ENCODE peak calls at places on chromosomes 11 and 22, in ten cellular contexts. N is left ventricle myocardium inferior; G is hepatocyte; V is CD8-positive, alpha-beta memory T cell; K is body of pancreas; S is lower lobe of right lung; U is Peyer's patch; O is GM23248; F is Karpas-422; L is mesenchymal stem cell. I is an unnamed sample. For H3K9me3, the result is how much of the 10 kb centered on the place peaks cover.

GRCh38 chr11:119189393-119189792 is 4.1 kb downstream of the NHERF4 start:
- DNase-seq in V (no peak), U (peak), N (no peak), L (no peak), O (no peak), K (no peak), S (peak), F (no peak), G (no peak), I (no peak)

GRCh38 chr22:47200273-47201051 is 438.0 kb downstream of the TBC1D22A start:
- DNase-seq in U (no peak), S (no peak), V (no peak), F (no peak), N (no peak), O (peak), K (peak), G (no peak), L (no peak), I (no peak)

GRCh38 chr11:10095412-10096207 is 198.4 kb downstream of the SBF2 start:
- DNase-seq in F (no peak), O (no peak), S (no peak), N (no peak), V (no peak), U (no peak), G (no peak), K (no peak), L (no peak), I (no peak)

GRCh38 chr11:45278721-45279120 is 7.4 kb downstream of the SYT13 start:
- DNase-seq in K (no peak), V (no peak), U (no peak), N (no peak), F (no peak), O (peak), L (peak), G (no peak), S (no peak), I (no peak)

GRCh38 chr22:45831394-45831793 is 145.6 kb downstream of the WNT7B start:
- DNase-seq in F (peak), K (no peak), U (no peak), V (no peak), L (no peak), N (no peak), S (no peak), O (peak), G (no peak), I (no peak)

GRCh38 chr11:102276302-102277182 is 40.7 kb upstream of the BIRC3 start:
- DNase-seq in U (no peak), V (no peak), F (no peak), L (no peak), K (no peak), S (no peak), O (peak), N (no peak), G (peak), I (no peak)

GRCh38 chr11:115961168-115962003 is 457.2 kb upstream of the CADM1 start:
- DNase-seq in K (no peak), L (no peak), O (no peak), V (no peak), F (no peak), N (no peak), U (no peak), G (peak), S (no peak), I (no peak)

GRCh38 chr11:46659908-46660307 is 40.5 kb downstream of the ARHGAP1 start:
- DNase-seq in N (no peak), K (no peak), S (no peak), V (no peak), F (no peak), L (peak), O (peak), U (no peak), G (no peak), I (no peak)

GRCh38 chr11:85661972-85662664 is 2.8 kb downstream of the CREBZF start:
- DNase-seq in O (peak), G (no peak), S (no peak), U (no peak), F (no peak), L (no peak), V (no peak), K (no peak), N (no peak), I (no peak)

GRCh38 chr11:115720537-115721308 is 216.5 kb upstream of the CADM1 start:
- DNase-seq in U (no peak), S (no peak), F (no peak), O (no peak), K (peak), V (no peak), G (no peak), L (no peak), N (no peak), I (no peak)

GRCh38 chr11:79242616-79243015 is 198.2 kb downstream of the TENM4 start:
- DNase-seq in L (no peak), K (no peak), N (no peak), U (no peak), G (no peak), S (no peak), O (no peak), V (no peak), F (no peak), I (no peak)

GRCh38 chr22:19079691-19080090 is 42.5 kb downstream of the DGCR2 start:
- DNase-seq in K (no peak), S (no peak), O (no peak), L (no peak), F (no peak), V (no peak), N (no peak), G (no peak), U (no peak), I (no peak)

GRCh38 chr11:14015711-14016110 is 53.2 kb downstream of the SPON1 start:
- DNase-seq in O (peak), N (no peak), F (no peak), S (no peak), K (peak), L (peak), U (no peak), V (no peak), G (peak), I (peak)

GRCh38 chr11:69051381-69052342 is 2.9 kb downstream of the TPCN2 start:
- DNase-seq in N (no peak), G (no peak), V (no peak), F (peak), L (no peak), U (no peak), O (peak), K (no peak), S (no peak), I (no peak)

GRCh38 chr11:69048718-69049489 is at the start of gene TPCN2:
- DNase-seq in O (peak), L (peak), K (peak), F (peak), N (peak), V (peak), S (peak), U (peak), G (peak), I (peak)

GRCh38 chr11:69049490-69049867 is 747 bp downstream of the TPCN2 start:
- DNase-seq in S (peak), G (no peak), V (no peak), N (no peak), K (peak), F (peak), L (no peak), U (no peak), O (no peak), I (no peak)

GRCh38 chr11:69052343-69053168 is 3.8 kb downstream of the TPCN2 start:
- DNase-seq in V (no peak), N (no peak), L (no peak), F (peak), S (no peak), G (no peak), U (no peak), O (no peak), K (no peak), I (no peak)

DNA sequence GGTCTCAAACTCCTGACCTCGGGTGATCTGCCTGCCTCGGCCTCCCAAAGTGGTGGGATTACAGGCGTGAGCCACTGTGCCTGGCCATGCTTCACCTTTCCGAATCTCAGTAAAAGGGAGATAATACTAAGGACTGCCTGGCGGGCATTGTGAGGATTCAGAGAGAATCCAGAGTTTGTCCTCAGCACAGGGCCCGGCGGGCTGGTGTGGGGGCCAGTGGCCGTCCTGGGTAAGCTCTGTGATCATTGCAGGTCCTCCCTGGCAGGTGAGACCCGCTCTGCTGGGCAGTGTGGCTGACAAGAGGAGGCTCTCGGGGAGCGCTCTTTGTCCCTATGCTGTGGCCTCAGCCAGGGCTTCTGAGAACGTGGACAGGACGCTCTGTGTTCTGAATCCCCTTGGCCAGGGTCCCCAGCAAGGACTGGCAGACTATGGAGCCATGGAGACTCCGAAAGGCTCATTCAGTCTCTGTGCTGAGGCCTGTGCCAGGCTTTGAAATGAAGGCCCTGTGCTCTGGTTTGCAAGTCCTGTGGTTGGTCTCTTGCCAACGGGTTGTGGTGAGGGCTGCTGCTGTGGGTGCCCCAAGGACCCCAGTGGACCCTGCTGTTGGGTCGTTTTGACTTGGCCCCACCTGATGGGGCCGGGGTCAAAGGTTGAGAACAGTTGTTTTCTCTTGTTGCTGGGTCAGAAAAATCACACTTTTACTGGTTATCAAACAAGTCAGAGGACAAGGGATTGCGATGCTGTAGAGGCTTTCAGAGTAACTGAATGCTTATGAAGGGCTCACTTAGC is 2.1 kb downstream of the TPCN2 start:
- DNase-seq in L (no peak), K (no peak), U (no peak), O (no peak), G (no peak), S (no peak), F (peak), V (no peak), N (no peak), I (no peak)
- H3K27ac ChIP-seq in L (no peak), K (no peak), U (peak), O (no peak), G (peak), S (no peak), F (peak), V (no peak), N (peak), I (no peak)

DNA sequence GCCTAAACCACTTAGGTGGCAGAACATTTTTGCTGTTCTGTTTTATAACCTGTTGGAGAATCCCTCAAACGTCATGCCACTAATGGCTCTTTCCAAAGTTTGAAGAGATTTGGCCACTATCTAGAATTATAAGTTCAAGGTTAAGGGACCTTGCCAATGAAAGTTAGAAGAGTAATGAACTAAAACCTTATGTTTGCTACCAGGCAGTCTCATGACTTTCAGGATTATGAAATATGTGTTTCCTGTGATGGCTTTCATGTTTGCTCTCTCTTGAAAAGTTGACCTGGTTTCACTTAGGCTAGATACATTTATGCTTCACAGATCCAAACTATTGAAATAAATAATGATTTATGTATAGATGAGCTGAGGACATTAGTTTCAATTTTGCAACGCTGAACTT is 340.0 kb downstream of the LRRC4C start:
- DNase-seq in G (no peak), V (no peak), S (no peak), O (no peak), F (no peak), L (no peak), N (no peak), U (no peak), K (no peak), I (no peak)
- H3K9me3 ChIP-seq in G (under half), V (under half), S (under half), O (under half), F (under half), L (under half), N (under half), U (under half), K (under half), I (under half)

DNA sequence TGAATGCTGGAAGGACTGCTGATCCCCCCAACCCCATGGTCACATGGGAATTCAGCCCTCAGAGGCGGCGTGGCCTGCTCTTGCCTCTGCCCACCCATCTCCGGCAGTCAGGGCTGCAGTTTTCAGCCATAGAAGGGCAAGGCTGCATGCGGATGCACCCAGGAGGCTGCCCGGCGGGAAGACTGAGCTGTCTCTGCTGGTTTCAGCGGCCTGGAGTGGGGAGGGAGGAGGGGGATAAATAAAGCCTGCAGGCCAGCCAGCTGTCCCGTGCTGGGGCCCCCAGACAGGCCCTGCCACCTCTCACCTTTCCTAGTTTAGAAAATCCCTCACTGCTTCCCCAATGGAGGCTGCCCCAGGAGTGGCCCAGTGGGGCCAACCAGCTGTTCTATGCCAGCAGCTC is 4.8 kb downstream of the MICALL1 start:
- DNase-seq in L (no peak), O (no peak), G (no peak), F (no peak), K (no peak), N (no peak), U (no peak), V (no peak), S (no peak), I (no peak)
- H3K27ac ChIP-seq in L (peak), O (no peak), G (no peak), F (no peak), K (no peak), N (peak), U (peak), V (no peak), S (peak), I (no peak)

DNA sequence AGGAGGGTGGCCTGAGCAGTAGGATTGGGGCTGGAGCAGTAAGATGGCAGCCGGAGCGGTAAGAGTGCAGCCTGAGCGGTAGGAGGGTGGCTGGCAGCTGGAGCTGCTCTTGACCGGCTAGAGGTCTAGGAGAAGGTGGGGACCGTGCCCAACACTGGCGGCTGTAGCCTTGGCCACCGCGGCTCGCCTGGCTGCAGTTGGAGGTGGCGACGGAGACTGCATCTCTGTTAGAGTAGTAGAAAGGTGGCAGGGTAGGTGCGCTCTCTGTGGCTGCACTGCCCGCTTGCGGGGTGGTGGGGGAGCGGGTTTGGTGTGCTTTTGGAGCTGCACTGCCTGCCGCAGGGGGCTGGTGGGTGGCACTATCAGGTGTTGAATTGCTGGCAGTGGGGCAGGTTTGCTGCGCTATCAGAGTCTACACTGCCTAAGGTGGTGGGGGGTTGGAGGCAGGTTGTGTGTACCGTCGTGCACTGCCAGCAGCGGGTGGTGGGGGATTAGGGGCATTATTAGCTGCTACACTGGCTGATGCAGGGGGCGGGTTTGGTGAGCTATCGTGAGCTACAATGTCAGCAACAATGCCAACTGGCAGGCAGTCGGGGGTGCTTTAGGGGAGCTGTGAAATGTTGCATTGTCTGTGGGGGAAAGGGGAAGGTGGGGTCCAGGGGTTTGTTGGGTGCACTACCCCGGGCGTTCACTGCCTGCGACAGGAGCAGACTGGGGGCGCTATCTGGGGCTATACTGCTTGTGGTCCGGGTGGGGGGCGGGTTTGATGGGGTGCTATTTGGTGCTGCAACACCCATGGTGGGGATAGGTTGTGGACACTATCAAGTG is 4461.3 kb upstream of the OR11H1 start:
- DNase-seq in L (no peak), N (no peak), G (peak), O (no peak), V (no peak), U (peak), S (peak), F (peak), K (no peak), I (no peak)
- H3K9me3 ChIP-seq in L (under half), N (under half), G (under half), O (under half), V (under half), U (under half), S (under half), F (under half), K (under half), I (under half)

DNA sequence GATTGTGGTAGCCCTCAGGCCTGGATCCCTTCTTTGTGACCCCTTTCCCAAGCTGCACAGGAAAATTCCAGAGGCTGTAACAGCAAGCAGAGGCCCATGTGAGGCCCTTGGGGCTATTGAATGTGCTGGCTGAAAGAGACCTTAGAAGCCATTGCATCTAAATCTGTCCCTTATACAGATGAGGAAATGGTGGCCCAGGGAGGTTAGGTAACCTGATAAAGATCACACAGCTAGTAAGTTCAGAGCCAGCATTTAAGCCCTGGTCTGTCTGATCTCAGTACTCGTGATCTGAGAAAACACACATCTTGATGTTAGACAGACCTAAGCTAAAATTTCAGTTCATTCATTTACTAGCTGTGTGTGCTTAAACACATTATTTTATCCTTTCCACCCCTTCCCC is 115.9 kb upstream of the TBCEL start:
- DNase-seq in N (no peak), O (no peak), V (no peak), K (no peak), S (no peak), G (no peak), F (no peak), L (no peak), U (no peak), I (no peak)
- H3K27ac ChIP-seq in N (no peak), O (no peak), V (no peak), K (no peak), S (no peak), G (peak), F (no peak), L (no peak), U (no peak), I (no peak)

GRCh38 chr22:48742191-48742555 is 1085.5 kb downstream of the BRD1 start:
- DNase-seq in G (no peak), S (no peak), V (no peak), L (no peak), O (no peak), U (peak), F (no peak), N (no peak), K (no peak), I (no peak)

GRCh38 chr22:48740086-48740730 is 1087.5 kb downstream of the BRD1 start:
- DNase-seq in K (no peak), F (no peak), V (no peak), O (no peak), U (peak), G (peak), S (no peak), N (no peak), L (no peak), I (no peak)

GRCh38 chr22:48740731-48741405 is 1086.8 kb downstream of the BRD1 start:
- DNase-seq in G (no peak), N (no peak), F (no peak), U (peak), L (no peak), K (no peak), V (no peak), O (no peak), S (no peak), I (no peak)

GRCh38 chr22:48742556-48743343 is 1084.9 kb downstream of the BRD1 start:
- DNase-seq in S (no peak), N (no peak), O (no peak), K (no peak), V (no peak), U (peak), F (no peak), L (no peak), G (peak), I (no peak)

DNA sequence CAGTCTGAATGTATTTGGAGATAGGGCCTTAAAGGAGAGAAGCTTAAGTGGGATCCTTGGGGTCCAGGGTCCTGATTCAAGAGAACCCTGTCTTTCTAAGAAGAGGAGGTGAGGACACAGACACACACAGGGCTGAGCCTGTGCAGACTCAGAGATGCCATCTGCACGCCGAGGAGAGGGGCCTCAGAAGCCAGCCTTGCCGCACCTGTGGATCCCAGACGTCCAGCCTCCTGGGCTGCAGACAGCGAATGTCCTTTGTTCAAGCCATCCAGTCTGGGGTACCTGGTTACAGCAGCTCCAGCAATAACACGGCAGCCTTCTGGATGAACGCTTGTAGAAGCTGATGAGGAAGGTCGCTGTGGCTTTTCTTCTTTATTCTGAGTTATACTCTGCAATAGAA is 1086.1 kb downstream of the BRD1 start:
- DNase-seq in F (no peak), G (no peak), S (no peak), O (no peak), V (no peak), K (no peak), L (no peak), N (no peak), U (peak), I (no peak)
- H3K9me3 ChIP-seq in F (under half), G (under half), S (under half), O (under half), V (under half), K (under half), L (under half), N (under half), U (under half), I (under half)

GRCh38 chr22:20463324-20464095 is 25.9 kb upstream of the SCARF2 start:
- DNase-seq in L (no peak), K (no peak), F (peak), N (no peak), U (no peak), O (no peak), G (no peak), S (no peak), V (no peak), I (peak)
- H3K27ac ChIP-seq in L (no peak), K (peak), F (peak), N (peak), U (peak), O (no peak), G (no peak), S (peak), V (peak), I (peak)

DNA sequence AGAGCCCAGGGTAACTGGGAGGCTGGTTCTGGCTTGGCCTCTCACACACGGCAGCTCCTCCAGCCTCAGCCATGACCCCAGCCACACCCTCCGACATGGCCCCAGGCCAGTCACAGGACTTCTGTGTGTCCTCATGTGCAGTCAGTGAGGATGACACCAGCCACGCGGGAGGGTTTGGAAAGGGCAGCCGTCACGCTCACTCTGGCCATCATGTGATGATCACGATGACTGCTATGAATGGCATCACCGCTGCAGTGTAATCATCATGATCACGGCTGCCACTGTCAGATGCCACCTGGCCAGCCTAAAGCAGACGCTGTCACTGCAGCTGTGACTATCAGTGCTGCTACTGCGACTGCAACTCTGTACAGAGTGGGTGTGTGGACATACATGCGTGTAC is 640.9 kb downstream of the BRD1 start:
- DNase-seq in F (no peak), V (no peak), S (peak), O (no peak), L (no peak), K (no peak), U (peak), G (no peak), N (no peak), I (no peak)
- H3K9me3 ChIP-seq in F (under half), V (under half), S (under half), O (under half), L (under half), K (under half), U (under half), G (under half), N (under half), I (under half)

I was measured in small intestine.